ENCODE peak calls at places on chromosomes 3 and 15, in nine cellular contexts. R is HCEC 1CT; Y is coronary artery; J is A172; D is adrenal gland; C is activated CD4-positive, alpha-beta memory T cell treated with anti-CD3 and anti-CD28 coated beads, Interleukin-2, amount 10 ng/mL, durations not matched to agents 7 days and 5 days; O is skeletal muscle cell; Q is amniotic epithelial cell; K is epithelial cell of esophagus. H is an unnamed sample.

GRCh38 chr3:179227349-179227748 is 23.6 kb downstream of the KCNMB3 start:
- DNase-seq in J (peak; percentile 26), Y (no peak), C (no peak), D (no peak), R (peak; percentile 49), O (no peak), Q (peak; percentile 17), K (peak; percentile 66), H (peak; percentile 2)

GRCh38 chr3:55488398-55489055 is 1.4 kb upstream of the WNT5A start:
- DNase-seq in Y (no peak), O (no peak), J (peak; percentile 66), C (no peak), K (peak; percentile 67), R (peak; percentile 77), Q (peak; percentile 90), D (peak; percentile 63), H (no peak)

GRCh38 chr15:62545392-62546227 is 380.5 kb upstream of the C2CD4B start:
- DNase-seq in Q (no peak), O (peak; percentile 45), Y (no peak), J (no peak), K (peak; percentile 20), R (peak; percentile 36), D (no peak), C (no peak), H (no peak)

GRCh38 chr3:53137835-53138446 is 7.7 kb upstream of the RFT1 start:
- DNase-seq in J (no peak), Y (no peak), K (peak; percentile 50), O (no peak), Q (peak; percentile 55), C (no peak), D (no peak), R (no peak), H (no peak)

GRCh38 chr3:123759311-123759710 is 124.8 kb downstream of the MYLK start:
- DNase-seq in Y (no peak), R (no peak), O (no peak), D (no peak), Q (no peak), K (no peak), C (no peak), J (no peak), H (no peak)

GRCh38 chr3:119234610-119235009 is 6.1 kb downstream of the B4GALT4 start:
- DNase-seq in J (no peak), K (no peak), O (no peak), D (no peak), Q (no peak), Y (no peak), C (no peak), R (no peak), H (no peak)

GRCh38 chr3:5122741-5123706 is 932 bp downstream of the ARL8B start:
- DNase-seq in R (peak; percentile 54), C (peak; percentile 35), J (peak; percentile 29), O (peak; percentile 42), Q (peak; percentile 89), D (peak; percentile 40), K (peak; percentile 99), Y (no peak), H (no peak)

GRCh38 chr3:18423401-18424212 is 1.5 kb downstream of the SATB1 start:
- DNase-seq in C (peak; percentile 54), Q (peak; percentile 53), R (peak; percentile 42), O (no peak), Y (no peak), D (peak; percentile 26), K (peak; percentile 58), J (peak; percentile 44), H (no peak)

GRCh38 chr3:31166249-31166885 is 271.9 kb upstream of the GADL1 start:
- DNase-seq in Y (no peak), O (peak; percentile 80), K (peak; percentile 47), Q (peak; percentile 74), J (peak; percentile 36), D (no peak), C (no peak), R (peak; percentile 75), H (peak; percentile 49)

GRCh38 chr3:113008117-113008516 is 17.3 kb downstream of the GTPBP8 start:
- DNase-seq in D (no peak), K (no peak), O (no peak), Q (peak; percentile 43), J (no peak), Y (no peak), R (peak; percentile 7), C (no peak), H (no peak)

GRCh38 chr3:161454615-161455014 is 42.0 kb upstream of the OTOL1 start:
- DNase-seq in K (no peak), R (no peak), Q (no peak), J (no peak), O (no peak), C (no peak), D (no peak), Y (no peak), H (no peak)

GRCh38 chr3:127135241-127136023 is 57.5 kb upstream of the PRR23E start:
- DNase-seq in C (no peak), K (peak; percentile 8), D (peak; percentile 90), J (no peak), O (no peak), R (no peak), Y (peak; percentile 72), Q (peak; percentile 38), H (no peak)

GRCh38 chr15:70430029-70430428 is 332.3 kb upstream of the TLE3 start:
- DNase-seq in Y (no peak), D (no peak), R (peak; percentile 54), O (no peak), Q (peak; percentile 99), J (peak; percentile 8), K (peak; percentile 96), C (no peak), H (peak; percentile 87)

GRCh38 chr15:45719490-45719889 is 84.7 kb downstream of the SQOR start:
- DNase-seq in Y (no peak), C (no peak), R (no peak), J (no peak), Q (peak; percentile 89), K (no peak), O (no peak), D (peak; percentile 26), H (no peak)

GRCh38 chr15:91199511-91199910 is 99.5 kb downstream of the SV2B start:
- DNase-seq in Q (no peak), Y (no peak), D (no peak), O (no peak), C (no peak), J (no peak), K (no peak), R (no peak), H (no peak)

GRCh38 chr15:70064441-70064840 is 33.3 kb downstream of the TLE3 start:
- DNase-seq in J (no peak), R (no peak), K (no peak), C (no peak), Y (no peak), O (no peak), Q (no peak), D (no peak), H (no peak)

GRCh38 chr15:92883643-92884458 is 16.3 kb upstream of the CHD2 start:
- DNase-seq in Q (peak; percentile 52), D (no peak), Y (no peak), J (peak; percentile 41), O (no peak), K (no peak), C (no peak), R (peak; percentile 57), H (no peak)

GRCh38 chr3:119794971-119795612 is 13.2 kb downstream of the NR1I2 start:
- DNase-seq in R (no peak), J (peak; percentile 70), D (peak; percentile 79), Q (peak; percentile 27), O (no peak), K (peak; percentile 31), Y (no peak), C (no peak), H (no peak)

GRCh38 chr15:85727068-85727467 is 67.7 kb downstream of the KLHL25 start:
- DNase-seq in Y (no peak), D (no peak), C (no peak), R (peak; percentile 34), O (no peak), K (peak; percentile 24), Q (peak; percentile 59), J (no peak), H (no peak)

GRCh38 chr15:85541744-85542143 is 161.3 kb downstream of the AKAP13 start:
- DNase-seq in Q (peak; percentile 57), O (no peak), D (no peak), C (peak; percentile 19), Y (no peak), K (peak; percentile 31), J (no peak), R (no peak), H (no peak)

GRCh38 chr15:63374686-63375520 is 6.7 kb downstream of the CA12 start:
- DNase-seq in R (peak; percentile 79), O (peak; percentile 51), J (peak; percentile 60), K (peak; percentile 71), Q (peak; percentile 86), C (peak; percentile 64), D (no peak), Y (peak; percentile 67), H (peak; percentile 61)

GRCh38 chr3:136960838-136961836 is 3.4 kb downstream of the IL20RB start:
- DNase-seq in Q (peak; percentile 34), D (no peak), Y (no peak), J (peak; percentile 29), O (no peak), C (no peak), K (peak; percentile 92), R (peak; percentile 45), H (peak; percentile 52)

GRCh38 chr3:73502609-73503560 is 121.9 kb downstream of the PDZRN3 start:
- DNase-seq in Y (no peak), K (peak; percentile 78), C (peak; percentile 47), R (peak; percentile 85), O (peak; percentile 71), D (peak; percentile 69), J (peak; percentile 29), Q (peak; percentile 93), H (peak; percentile 85)

GRCh38 chr3:45110185-45110833 is 35.9 kb downstream of the CDCP1 start:
- DNase-seq in Y (no peak), K (no peak), J (peak; percentile 57), R (no peak), Q (peak; percentile 46), O (no peak), D (no peak), C (peak; percentile 63), H (no peak)

GRCh38 chr15:90877315-90877714 is 7.0 kb upstream of the FES start:
- DNase-seq in Q (no peak), C (no peak), Y (no peak), O (no peak), D (no peak), R (no peak), K (no peak), J (no peak), H (no peak)

GRCh38 chr3:128281461-128282367 is 128.4 kb downstream of the EEFSEC start:
- DNase-seq in K (no peak), J (no peak), C (no peak), Y (peak; percentile 61), R (no peak), D (no peak), O (no peak), Q (no peak), H (no peak)

GRCh38 chr3:134134698-134135415 is 105.1 kb upstream of the SLCO2A1 start:
- DNase-seq in D (no peak), K (no peak), R (no peak), Q (no peak), O (no peak), J (no peak), Y (no peak), C (no peak), H (no peak)

H was measured in HS-5.